ENCODE peak calls at places on chromosomes 13 and 19, in six cellular contexts. R, S, W, G, J and L are unnamed samples.

GRCh38 chr13:80338781-80339577 is 1.9 kb downstream of the SPRY2 start:
- DNase-seq in R (peak), S (no peak), W (peak), G (peak), J (peak), L (no peak)

GRCh38 chr13:55615080-55615479 is 1525.6 kb upstream of the PRR20A start:
- DNase-seq in R (no peak), S (no peak), W (no peak), G (no peak), J (no peak), L (no peak)

GRCh38 chr19:913080-913748 is at the start of gene R3HDM4:
- DNase-seq in R (peak), S (peak), W (no peak), G (peak), J (no peak), L (no peak)

GRCh38 chr19:42207767-42208259 is 9.7 kb downstream of the DEDD2 start:
- DNase-seq in R (no peak), S (no peak), W (no peak), G (peak), J (no peak), L (peak)

GRCh38 chr13:26558912-26559485 is 1.5 kb downstream of the WASF3 start:
- DNase-seq in R (no peak), S (no peak), W (no peak), G (no peak), J (no peak), L (no peak)

GRCh38 chr19:49058592-49058991 is 1.0 kb upstream of the CGB7 start:
- DNase-seq in R (no peak), S (no peak), W (no peak), G (peak), J (no peak), L (no peak)

GRCh38 chr19:39599116-39599515 is 3.2 kb upstream of the LGALS13 start:
- DNase-seq in R (peak), S (no peak), W (no peak), G (peak), J (no peak), L (no peak)

GRCh38 chr19:7787141-7787540 is 24.1 kb downstream of the CLEC4M start:
- DNase-seq in R (no peak), S (no peak), W (no peak), G (no peak), J (no peak), L (no peak)

GRCh38 chr13:74015137-74015536 is 119.1 kb downstream of the KLF12 start:
- DNase-seq in R (no peak), S (no peak), W (no peak), G (no peak), J (no peak), L (no peak)

GRCh38 chr19:42143341-42144234 is 11.3 kb upstream of the POU2F2 start:
- DNase-seq in R (no peak), S (no peak), W (no peak), G (peak), J (no peak), L (no peak)

GRCh38 chr13:68428292-68428691 is 1198.2 kb upstream of the PCDH9 start:
- DNase-seq in R (no peak), S (no peak), W (no peak), G (no peak), J (no peak), L (peak)

GRCh38 chr13:21297914-21298831 is 121.7 kb downstream of the MRPL57 start:
- DNase-seq in R (peak), S (peak), W (peak), G (peak), J (peak), L (peak)

GRCh38 chr13:43195112-43195511 is 171.7 kb downstream of the DNAJC15 start:
- DNase-seq in R (no peak), S (no peak), W (no peak), G (no peak), J (no peak), L (no peak)

GRCh38 chr13:78603240-78603947 is at the start of gene POU4F1:
- DNase-seq in R (peak), S (no peak), W (no peak), G (no peak), J (no peak), L (no peak)

GRCh38 chr13:75417006-75417384 is 65.0 kb downstream of the TBC1D4 start:
- DNase-seq in R (no peak), S (no peak), W (no peak), G (no peak), J (no peak), L (no peak)

GRCh38 chr13:60887711-60888110 is 490.7 kb downstream of the TDRD3 start:
- DNase-seq in R (no peak), S (no peak), W (no peak), G (no peak), J (no peak), L (no peak)

GRCh38 chr19:31675187-31675913 is 326.1 kb upstream of the TSHZ3 start:
- DNase-seq in R (no peak), S (no peak), W (no peak), G (peak), J (peak), L (peak)

GRCh38 chr19:42511340-42511739 is 16.9 kb downstream of the CEACAM1 start:
- DNase-seq in R (no peak), S (no peak), W (no peak), G (no peak), J (no peak), L (no peak)

GRCh38 chr13:113668491-113668971 is 1.5 kb downstream of the GRK1 start:
- DNase-seq in R (no peak), S (peak), W (no peak), G (no peak), J (no peak), L (no peak)

GRCh38 chr13:111215081-111216047 is 100.3 kb downstream of the ARHGEF7 start:
- DNase-seq in R (no peak), S (no peak), W (no peak), G (no peak), J (no peak), L (no peak)

GRCh38 chr19:43474487-43474886 is 9.1 kb upstream of the LYPD3 start:
- DNase-seq in R (no peak), S (no peak), W (no peak), G (no peak), J (no peak), L (no peak)

GRCh38 chr13:28408235-28408848 is 86.6 kb downstream of the FLT1 start:
- DNase-seq in R (no peak), S (no peak), W (no peak), G (peak), J (no peak), L (no peak)

GRCh38 chr19:48186541-48186991 is 16.1 kb downstream of the ZSWIM9 start:
- DNase-seq in R (no peak), S (no peak), W (no peak), G (no peak), J (no peak), L (no peak)

GRCh38 chr19:4390862-4391693 is 9.3 kb downstream of the SH3GL1 start:
- DNase-seq in R (no peak), S (no peak), W (no peak), G (peak), J (no peak), L (no peak)

GRCh38 chr19:40236026-40236355 is 9.5 kb upstream of the CCNP start:
- DNase-seq in R (no peak), S (no peak), W (no peak), G (no peak), J (no peak), L (no peak)

GRCh38 chr19:848457-848921 is 3.6 kb upstream of the ELANE start:
- DNase-seq in R (no peak), S (no peak), W (no peak), G (no peak), J (no peak), L (no peak)

GRCh38 chr13:68995972-68996670 is 1111.5 kb upstream of the ATXN8OS start:
- DNase-seq in R (no peak), S (no peak), W (no peak), G (no peak), J (no peak), L (no peak)

GRCh38 chr19:3801412-3802096 is 15.4 kb upstream of the MATK start:
- DNase-seq in R (peak), S (no peak), W (no peak), G (no peak), J (no peak), L (no peak)

GRCh38 chr19:38743394-38744297 is 628 bp downstream of the CAPN12 start:
- DNase-seq in R (no peak), S (peak), W (no peak), G (no peak), J (no peak), L (no peak)

GRCh38 chr19:13953021-13953531 is 767 bp downstream of the DCAF15 start:
- DNase-seq in R (no peak), S (no peak), W (no peak), G (peak), J (peak), L (no peak)
- TF ChIP-seq CTCF in R (no peak), S (no peak), W (no peak), G (peak), J (peak), L (peak)

DNA sequence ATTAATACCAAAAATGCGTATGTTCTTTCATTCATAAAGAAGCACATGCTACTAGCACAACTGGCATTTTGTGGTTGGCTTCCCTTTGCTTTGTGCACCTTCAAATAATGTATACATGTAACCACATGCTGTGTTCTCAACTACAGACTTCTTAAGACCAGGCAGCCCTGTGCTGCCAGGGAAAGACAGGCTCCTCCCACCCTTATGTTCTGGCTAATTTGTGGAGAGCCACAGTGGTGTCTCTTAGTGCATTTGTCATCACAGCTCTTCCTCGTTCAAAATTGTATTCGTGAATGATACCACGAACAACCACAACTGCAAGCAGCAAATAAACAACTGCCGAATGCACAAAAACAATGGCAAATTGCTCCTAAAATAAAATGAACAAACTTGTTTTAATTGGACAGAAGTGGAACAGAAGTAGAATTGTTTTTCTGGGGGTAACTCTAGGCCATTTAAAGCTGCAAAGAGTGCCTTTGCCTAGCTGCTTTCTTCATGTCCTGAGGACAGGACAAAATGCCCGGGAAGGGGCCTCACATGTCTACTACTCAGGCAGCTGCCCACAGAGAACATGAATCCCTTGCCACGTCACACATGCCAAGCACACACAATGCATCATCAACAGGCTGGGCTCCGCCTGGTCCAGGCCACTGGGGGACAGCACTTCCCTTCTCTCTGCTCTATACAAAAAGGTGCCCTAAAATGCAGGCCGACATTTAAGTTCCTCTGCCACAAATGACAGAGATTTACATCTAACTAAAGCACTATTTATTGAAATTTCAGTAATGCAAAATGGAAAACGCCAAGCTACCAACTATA is 21.7 kb downstream of the IRS2 start:
- DNase-seq in R (no peak), S (peak), W (no peak), G (peak), J (no peak), L (no peak)
- TF ChIP-seq CTCF in R (no peak), S (peak), W (no peak), G (peak), J (no peak), L (peak)

GRCh38 chr19:18519962-18520847 is 1.7 kb downstream of the ELL start:
- DNase-seq in R (peak), S (no peak), W (no peak), G (peak), J (no peak), L (peak)

GRCh38 chr19:18520848-18521691 is 800 bp downstream of the ELL start:
- DNase-seq in R (no peak), S (no peak), W (no peak), G (peak), J (no peak), L (no peak)

GRCh38 chr19:18522124-18522861 is 423 bp upstream of the ELL start:
- DNase-seq in R (peak), S (peak), W (peak), G (peak), J (peak), L (peak)

GRCh38 chr19:18523841-18524240 is 2.0 kb upstream of the ELL start:
- DNase-seq in R (no peak), S (no peak), W (no peak), G (no peak), J (no peak), L (no peak)

GRCh38 chr19:18521692-18522123 is at the start of gene ELL:
- DNase-seq in R (no peak), S (no peak), W (no peak), G (no peak), J (no peak), L (no peak)
- TF ChIP-seq CTCF in R (no peak), S (no peak), W (no peak), G (no peak), J (no peak), L (no peak)

GRCh38 chr13:50123862-50124535 is 108.8 kb downstream of the KCNRG start:
- DNase-seq in R (peak), S (no peak), W (peak), G (peak), J (peak), L (peak)
- TF ChIP-seq CTCF in R (peak), S (no peak), W (no peak), G (no peak), J (peak), L (no peak)

GRCh38 chr19:15195381-15195964 is 5.3 kb downstream of the NOTCH3 start:
- DNase-seq in R (no peak), S (peak), W (peak), G (peak), J (peak), L (peak)
- TF ChIP-seq CTCF in R (peak), S (peak), W (no peak), G (no peak), J (peak), L (peak)

GRCh38 chr19:37716140-37716539 is 3.4 kb downstream of the ZNF607 start:
- DNase-seq in R (no peak), S (no peak), W (no peak), G (no peak), J (no peak), L (no peak)

GRCh38 chr19:37719111-37719926 is at the start of gene ZNF607:
- DNase-seq in R (peak), S (peak), W (peak), G (peak), J (peak), L (peak)

GRCh38 chr19:37725181-37725580 is 5.6 kb upstream of the ZNF607 start:
- DNase-seq in R (no peak), S (no peak), W (no peak), G (no peak), J (no peak), L (no peak)

GRCh38 chr19:37718357-37718756 is 1.2 kb downstream of the ZNF607 start:
- DNase-seq in R (no peak), S (no peak), W (no peak), G (no peak), J (no peak), L (no peak)

DNA sequence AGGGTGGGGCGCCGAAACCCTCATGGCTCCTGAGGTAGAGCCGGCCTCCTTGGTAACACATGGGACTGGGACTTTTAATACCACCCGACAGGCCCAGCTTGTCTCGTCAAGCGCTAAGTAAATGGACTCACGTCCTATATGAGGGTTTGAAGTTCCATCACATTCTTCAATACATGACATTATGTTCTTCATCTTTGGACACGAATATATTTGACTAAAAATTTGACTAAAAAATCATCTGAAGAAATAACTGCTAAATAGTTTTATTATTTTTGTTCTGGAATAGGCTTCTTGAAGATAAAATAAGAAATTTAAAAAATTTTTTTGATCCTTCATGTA is 335 bp upstream of the ZNF607 start:
- DNase-seq in R (no peak), S (no peak), W (no peak), G (no peak), J (no peak), L (no peak)
- TF ChIP-seq CTCF in R (no peak), S (no peak), W (peak), G (no peak), J (no peak), L (no peak)

GRCh38 chr19:46369817-46370216 is 22.9 kb downstream of the PPP5C start:
- DNase-seq in R (no peak), S (no peak), W (no peak), G (no peak), J (no peak), L (no peak)

GRCh38 chr19:46373573-46374359 is 26.9 kb downstream of the PPP5C start:
- DNase-seq in R (no peak), S (no peak), W (peak), G (no peak), J (no peak), L (peak)

GRCh38 chr19:46371371-46371901 is 24.5 kb downstream of the PPP5C start:
- DNase-seq in R (no peak), S (no peak), W (no peak), G (no peak), J (no peak), L (no peak)

GRCh38 chr19:46374526-46375475 is 27.9 kb downstream of the PPP5C start:
- DNase-seq in R (no peak), S (no peak), W (no peak), G (no peak), J (no peak), L (no peak)

DNA sequence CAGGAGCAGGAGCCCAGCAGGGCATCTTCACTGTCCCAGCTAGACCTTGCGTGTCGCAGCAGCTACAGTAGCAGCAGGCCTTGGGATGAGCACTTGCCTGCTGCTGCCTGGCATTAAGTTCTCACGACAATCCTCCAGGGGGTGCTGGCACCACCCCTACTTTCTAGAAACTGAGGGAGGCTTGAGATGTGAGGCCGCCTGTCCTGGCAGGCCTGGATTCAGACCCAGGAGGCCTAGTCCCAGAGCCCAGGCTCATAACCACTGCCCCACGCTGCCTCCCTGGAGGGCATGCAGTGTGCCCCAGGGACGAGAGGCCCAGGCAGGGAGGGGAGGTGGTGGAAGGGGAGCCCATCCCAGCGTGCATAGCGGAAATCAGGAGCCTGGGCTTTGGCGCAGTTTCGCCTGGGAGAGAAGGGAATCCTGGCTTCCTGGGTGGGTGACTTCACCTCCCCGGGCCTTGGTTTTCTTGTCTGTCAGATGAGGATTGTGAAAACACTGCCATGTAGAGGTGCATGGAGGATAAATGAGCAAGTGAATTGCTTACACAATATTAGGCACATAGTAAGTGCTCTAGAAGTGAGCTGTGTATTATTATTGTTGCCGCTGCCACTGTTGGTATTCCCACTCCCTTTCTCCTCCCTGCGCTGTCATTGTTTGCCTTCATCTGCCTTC is 26.1 kb downstream of the PPP5C start:
- DNase-seq in R (no peak), S (no peak), W (no peak), G (no peak), J (no peak), L (no peak)
- TF ChIP-seq CTCF in R (no peak), S (peak), W (peak), G (peak), J (peak), L (peak)

DNA sequence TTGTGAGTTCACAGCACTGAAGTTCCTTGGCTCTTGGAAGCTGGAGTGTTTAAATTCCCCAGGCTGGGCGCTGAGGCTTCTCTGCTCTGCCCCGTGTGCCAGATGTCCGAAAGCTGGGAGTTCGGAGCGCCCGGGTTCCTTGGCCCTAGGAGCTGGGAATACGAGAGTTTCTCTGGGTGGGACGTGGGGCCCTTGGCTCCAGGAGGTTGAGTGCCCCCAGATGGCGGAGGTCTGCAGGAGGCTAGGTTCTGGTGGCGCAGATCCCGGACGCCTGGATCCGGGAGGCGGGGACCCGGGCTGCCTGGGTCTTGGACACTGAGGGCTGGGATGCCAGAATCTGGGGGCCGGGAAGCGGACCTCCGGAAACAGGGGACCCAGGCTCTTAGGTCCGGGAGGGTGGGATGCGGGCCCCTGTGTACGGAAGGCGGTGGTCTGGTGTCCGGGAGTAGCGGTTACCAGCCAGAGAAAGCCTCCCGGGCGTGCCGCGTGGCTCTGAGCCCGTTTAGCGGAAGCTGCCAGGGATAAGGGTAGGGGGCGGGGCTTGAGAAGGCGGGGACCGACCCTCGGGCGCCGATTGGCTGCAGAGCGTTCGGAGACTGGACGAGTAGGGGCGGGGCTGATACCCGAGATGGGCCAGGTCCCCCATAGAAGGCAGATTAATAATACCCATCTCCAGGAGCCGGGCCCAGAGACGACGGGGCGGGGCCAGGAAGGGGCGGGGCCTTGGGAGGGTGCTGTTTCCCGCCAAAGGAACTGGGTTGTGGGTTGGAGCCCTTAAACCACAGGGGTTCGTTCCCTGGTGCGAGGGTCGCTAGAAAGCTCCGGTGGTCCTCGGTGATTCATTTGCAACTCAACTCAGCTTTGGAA is at the start of gene SLC1A5:
- DNase-seq in R (peak), S (peak), W (peak), G (peak), J (peak), L (peak)
- TF ChIP-seq CTCF in R (no peak), S (no peak), W (no peak), G (peak), J (peak), L (no peak)

GRCh38 chr19:32971715-32972540 is at the start of the genes CEP89 and FAAP24:
- DNase-seq in R (peak), S (peak), W (peak), G (peak), J (peak), L (peak)
- TF ChIP-seq CTCF in R (peak), S (no peak), W (no peak), G (no peak), J (no peak), L (no peak)

GRCh38 chr19:55279773-55280643 is at the start of gene HSPBP1:
- DNase-seq in R (peak), S (peak), W (peak), G (peak), J (peak), L (peak)
- TF ChIP-seq CTCF in R (no peak), S (no peak), W (no peak), G (no peak), J (no peak), L (no peak)